ENCODE peak calls at places on chromosome 1, in seven cellular contexts. U is K562, F is HCT116, E is GM12878, Q is HepG2, O is SK-N-SH, C is H1. A is an unnamed sample.

GRCh38 chr1:18882511-18882910 is 19.8 kb downstream of the ALDH4A1 start:
- DNase-seq in E (no peak), F (no peak), U (no peak), C (no peak), O (no peak), Q (no peak), A (no peak)

GRCh38 chr1:98112631-98113030 is 191.8 kb upstream of the DPYD start:
- DNase-seq in O (no peak), E (no peak), Q (no peak), F (no peak), U (no peak), C (no peak), A (no peak)

GRCh38 chr1:84782311-84782771 is 92.1 kb upstream of the SSX2IP start:
- DNase-seq in Q (peak; percentile 51), U (peak; percentile 89), O (peak; percentile 42), E (no peak), C (peak; percentile 98), F (peak; percentile 65), A (peak; percentile 66)

GRCh38 chr1:27122652-27123051 is 32.3 kb downstream of the SLC9A1 start:
- DNase-seq in C (no peak), F (no peak), O (no peak), U (peak; percentile 87), E (no peak), Q (peak; percentile 86), A (no peak)

GRCh38 chr1:220887202-220887867 is 8.1 kb downstream of the HLX start:
- DNase-seq in U (no peak), E (no peak), Q (no peak), O (peak; percentile 73), C (peak; percentile 73), F (no peak), A (peak; percentile 59)

GRCh38 chr1:187091666-187092065 is 262.9 kb downstream of the PLA2G4A start:
- DNase-seq in C (no peak), U (no peak), Q (no peak), E (no peak), F (no peak), O (no peak), A (no peak)

GRCh38 chr1:9249534-9250335 is 15.2 kb downstream of the H6PD start:
- DNase-seq in U (peak; percentile 63), E (no peak), C (peak; percentile 87), F (no peak), O (peak; percentile 76), Q (peak; percentile 79), A (no peak)

GRCh38 chr1:1358433-1359201 is at the start of gene MXRA8:
- DNase-seq in C (peak; percentile 66), O (no peak), U (peak; percentile 96), Q (peak; percentile 79), E (no peak), F (no peak), A (no peak)

GRCh38 chr1:234955107-234955731 is 173.4 kb downstream of the TOMM20 start:
- DNase-seq in E (no peak), Q (no peak), F (no peak), U (no peak), O (no peak), C (no peak), A (no peak)

DNA sequence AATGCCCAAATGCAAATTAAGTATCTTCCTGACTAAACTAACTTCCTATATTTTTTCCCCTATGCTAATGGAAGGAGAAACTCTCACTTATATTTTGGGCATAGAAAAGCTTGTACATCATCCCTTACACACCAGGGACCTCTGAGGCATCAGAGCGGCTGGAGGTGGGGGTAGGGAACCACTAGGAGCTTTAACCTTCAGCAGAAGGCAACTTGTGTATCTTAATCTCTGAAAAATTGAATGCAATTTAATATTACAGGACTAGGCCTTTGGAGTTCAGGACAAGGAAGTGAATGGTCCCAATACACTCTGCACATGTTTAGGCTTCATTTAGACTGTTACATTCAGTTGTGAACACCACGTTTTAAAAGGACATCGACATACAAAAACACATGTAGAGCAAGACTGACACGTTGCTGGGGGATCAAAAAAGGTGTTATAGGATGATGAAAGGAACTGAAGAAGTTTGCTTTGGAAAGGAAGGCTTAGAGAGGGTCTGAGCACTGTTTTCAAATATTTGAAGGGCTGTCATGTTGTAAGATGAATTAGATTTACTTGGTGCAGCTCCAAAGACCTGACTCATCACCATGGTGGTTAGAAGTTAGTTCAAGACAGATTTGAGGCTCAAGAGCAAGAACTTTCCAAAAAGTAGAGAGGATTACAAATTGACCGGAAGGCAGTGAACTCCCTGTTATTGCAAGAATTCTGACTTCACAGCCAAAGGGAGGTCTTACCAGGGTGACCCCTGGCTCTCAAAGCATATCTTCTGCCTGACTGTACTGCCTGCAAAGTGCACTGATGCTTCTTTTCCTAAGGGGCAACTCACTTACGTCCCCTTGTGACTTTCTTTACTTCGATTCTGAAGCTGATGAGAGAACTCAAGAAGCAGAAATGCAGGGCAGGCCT is 86.1 kb downstream of the NAV1 start:
- DNase-seq in Q (no peak), E (no peak), F (no peak), U (no peak), O (no peak), C (no peak), A (no peak)
- TF ChIP-seq YY1 in Q (no peak), E (no peak), F (no peak), U (no peak), O (no peak), C (no peak), A (no peak)

GRCh38 chr1:61157420-61157987 is 75.1 kb downstream of the NFIA start:
- DNase-seq in U (no peak), E (no peak), C (no peak), F (no peak), O (peak; percentile 49), Q (peak; percentile 85), A (no peak)
- TF ChIP-seq YY1 in U (no peak), E (no peak), C (no peak), F (no peak), O (no peak), Q (no peak), A (no peak)

GRCh38 chr1:158246650-158247049 is 7.6 kb upstream of the CD1A start:
- DNase-seq in O (no peak), F (peak; percentile 6), Q (no peak), E (no peak), C (no peak), U (no peak), A (no peak)

GRCh38 chr1:158248122-158248521 is 6.1 kb upstream of the CD1A start:
- DNase-seq in E (peak; percentile 13), O (no peak), Q (no peak), C (no peak), F (no peak), U (no peak), A (no peak)

GRCh38 chr1:158249646-158250045 is 4.6 kb upstream of the CD1A start:
- DNase-seq in E (no peak), O (no peak), U (no peak), F (no peak), C (no peak), Q (no peak), A (no peak)

GRCh38 chr1:158251160-158251559 is 3.1 kb upstream of the CD1A start:
- DNase-seq in F (no peak), Q (no peak), U (no peak), E (no peak), C (no peak), O (no peak), A (no peak)

GRCh38 chr1:158248771-158249170 is 5.5 kb upstream of the CD1A start:
- DNase-seq in Q (no peak), E (no peak), F (no peak), C (no peak), O (no peak), U (no peak), A (no peak)
- TF ChIP-seq YY1 in Q (no peak), E (no peak), F (no peak), C (no peak), O (no peak), U (no peak), A (no peak)

GRCh38 chr1:40944841-40945430 is 34.6 kb upstream of the CTPS1 start:
- DNase-seq in E (no peak), O (no peak), Q (peak; percentile 64), U (no peak), F (no peak), C (no peak), A (no peak)
- TF ChIP-seq YY1 in E (no peak), O (no peak), Q (no peak), U (no peak), F (no peak), C (no peak), A (no peak)

GRCh38 chr1:10716424-10716823 is 80.0 kb downstream of the CASZ1 start:
- DNase-seq in C (no peak), Q (no peak), E (no peak), F (no peak), U (no peak), O (no peak), A (no peak)
- TF ChIP-seq YY1 in C (no peak), Q (no peak), E (no peak), F (no peak), U (no peak), O (no peak), A (no peak)

DNA sequence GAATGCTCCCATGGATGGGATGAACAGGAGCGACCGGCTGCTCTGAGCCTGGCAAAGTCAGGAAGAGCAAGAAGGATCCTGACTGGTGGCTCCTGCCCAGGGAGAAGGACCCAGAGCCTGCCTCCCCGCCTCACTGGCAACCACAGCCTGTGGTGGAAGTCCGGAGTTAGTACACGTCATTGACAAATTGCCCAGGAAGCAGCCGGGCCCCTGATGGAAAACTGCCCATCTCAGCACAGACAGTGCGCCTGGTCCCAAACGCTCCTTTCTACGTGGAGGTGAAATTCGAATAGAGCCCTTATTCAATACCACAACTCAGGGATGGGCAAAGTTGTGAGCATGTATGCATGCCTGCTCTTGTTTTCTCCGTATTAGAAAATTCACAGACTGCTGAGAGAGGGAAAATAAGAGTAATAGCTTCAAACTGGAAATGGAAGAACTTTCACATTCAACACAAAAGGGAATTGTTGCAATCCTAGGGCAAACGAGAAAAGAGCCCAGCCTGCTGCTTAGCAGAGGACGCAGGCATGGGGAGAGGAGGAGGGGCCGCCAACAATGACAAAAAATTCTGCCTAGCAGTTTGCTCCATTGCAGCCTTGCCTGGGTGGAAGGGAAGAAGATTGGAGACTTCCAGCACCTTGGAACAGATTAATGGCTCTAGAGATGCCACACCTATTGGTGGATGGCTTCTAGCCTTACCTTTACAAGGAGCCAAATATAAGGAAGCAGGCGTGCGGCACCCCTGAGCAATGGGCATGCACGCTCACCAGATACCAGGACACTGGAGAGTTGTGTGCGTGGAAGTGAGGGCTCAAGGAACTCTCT is 396.9 kb upstream of the VAMP3 start:
- DNase-seq in C (no peak), E (no peak), F (no peak), U (no peak), Q (no peak), O (no peak), A (no peak)
- TF ChIP-seq YY1 in C (no peak), E (no peak), F (no peak), U (no peak), Q (no peak), O (no peak), A (no peak)

GRCh38 chr1:50969611-50970507 is at the start of gene CDKN2C:
- DNase-seq in C (peak; percentile 66), E (no peak), O (peak; percentile 69), Q (peak; percentile 72), F (no peak), U (peak; percentile 41), A (no peak)
- TF ChIP-seq YY1 in C (no peak), E (no peak), O (no peak), Q (no peak), F (no peak), U (no peak), A (no peak)